ENCODE peak calls at places on chromosomes 3 and 15, in eight cellular contexts. H is neural crest cell, A is colonic mucosa, J is foreskin fibroblast, L is fibroblast of lung, P is HL-60, R is K562, T is WERI-Rb-1. K is an unnamed sample.

GRCh38 chr3:49498239-49498638 is 28.2 kb downstream of the DAG1 start:
- DNase-seq in H (no peak), A (no peak), J (no peak), L (no peak), P (no peak), R (no peak), T (no peak), K (no peak)

GRCh38 chr3:49803464-49804140 is 541 bp downstream of the INKA1 start:
- DNase-seq in H (peak), A (no peak), J (no peak), L (peak), P (peak), R (peak), T (peak), K (no peak)

GRCh38 chr15:77959094-77959879 is 118.2 kb downstream of the TBC1D2B start:
- DNase-seq in H (peak), A (peak), J (peak), L (peak), P (peak), R (peak), T (peak), K (peak)

GRCh38 chr3:148729656-148730055 is 32.0 kb downstream of the AGTR1 start:
- DNase-seq in H (no peak), A (no peak), J (no peak), L (no peak), P (no peak), R (no peak), T (no peak), K (no peak)

GRCh38 chr3:99355465-99355864 is 282.9 kb upstream of the COL8A1 start:
- DNase-seq in H (no peak), A (no peak), J (no peak), L (no peak), P (peak), R (no peak), T (no peak), K (no peak)

GRCh38 chr15:35717721-35718120 is 171.8 kb upstream of the DPH6 start:
- DNase-seq in H (no peak), A (no peak), J (no peak), L (no peak), P (no peak), R (no peak), T (no peak), K (no peak)

GRCh38 chr3:87901141-87901540 is 157.7 kb downstream of the CGGBP1 start:
- DNase-seq in H (no peak), A (no peak), J (no peak), L (no peak), P (no peak), R (no peak), T (no peak), K (no peak)

GRCh38 chr3:66404903-66405700 is 95.7 kb downstream of the LRIG1 start:
- DNase-seq in H (no peak), A (no peak), J (no peak), L (no peak), P (no peak), R (no peak), T (no peak), K (no peak)

GRCh38 chr3:67076607-67077006 is 78.5 kb downstream of the KBTBD8 start:
- DNase-seq in H (no peak), A (no peak), J (no peak), L (no peak), P (no peak), R (no peak), T (no peak), K (no peak)

GRCh38 chr3:159263750-159264561 is 462.1 kb downstream of the MFSD1 start:
- DNase-seq in H (peak), A (no peak), J (no peak), L (peak), P (peak), R (peak), T (peak), K (peak)

GRCh38 chr15:74519311-74519710 is 21.7 kb upstream of the ARID3B start:
- DNase-seq in H (no peak), A (no peak), J (no peak), L (peak), P (no peak), R (no peak), T (no peak), K (no peak)

GRCh38 chr15:65067645-65068416 is at the start of gene RASL12:
- DNase-seq in H (no peak), A (no peak), J (no peak), L (peak), P (no peak), R (peak), T (no peak), K (no peak)

GRCh38 chr3:29236441-29236840 is 44.4 kb upstream of the RBMS3 start:
- DNase-seq in H (no peak), A (no peak), J (no peak), L (no peak), P (no peak), R (no peak), T (no peak), K (no peak)

GRCh38 chr3:58005662-58006061 is 2.6 kb upstream of the FLNB start:
- DNase-seq in H (no peak), A (no peak), J (peak), L (peak), P (no peak), R (no peak), T (no peak), K (peak)

GRCh38 chr3:149599236-149599635 is 58.6 kb downstream of the WWTR1 start:
- DNase-seq in H (no peak), A (no peak), J (no peak), L (peak), P (no peak), R (no peak), T (no peak), K (no peak)

GRCh38 chr3:52182691-52183090 is 15.3 kb upstream of the ALAS1 start:
- DNase-seq in H (no peak), A (no peak), J (no peak), L (no peak), P (no peak), R (no peak), T (no peak), K (no peak)

GRCh38 chr15:40915106-40915661 is 14.0 kb upstream of the DLL4 start:
- DNase-seq in H (no peak), A (no peak), J (no peak), L (no peak), P (no peak), R (no peak), T (no peak), K (no peak)

GRCh38 chr3:125683067-125683844 is 88.0 kb upstream of the OSBPL11 start:
- DNase-seq in H (no peak), A (no peak), J (no peak), L (no peak), P (no peak), R (no peak), T (peak), K (no peak)

GRCh38 chr3:113241292-113242033 is 30.1 kb downstream of the BOC start:
- DNase-seq in H (peak), A (no peak), J (no peak), L (no peak), P (no peak), R (no peak), T (peak), K (no peak)

GRCh38 chr15:51085764-51086163 is 8.9 kb downstream of the TNFAIP8L3 start:
- DNase-seq in H (no peak), A (no peak), J (no peak), L (peak), P (no peak), R (no peak), T (no peak), K (no peak)

GRCh38 chr15:89993344-89993743 is 7.8 kb upstream of the ZNF710 start:
- DNase-seq in H (no peak), A (no peak), J (no peak), L (no peak), P (peak), R (no peak), T (no peak), K (no peak)

DNA sequence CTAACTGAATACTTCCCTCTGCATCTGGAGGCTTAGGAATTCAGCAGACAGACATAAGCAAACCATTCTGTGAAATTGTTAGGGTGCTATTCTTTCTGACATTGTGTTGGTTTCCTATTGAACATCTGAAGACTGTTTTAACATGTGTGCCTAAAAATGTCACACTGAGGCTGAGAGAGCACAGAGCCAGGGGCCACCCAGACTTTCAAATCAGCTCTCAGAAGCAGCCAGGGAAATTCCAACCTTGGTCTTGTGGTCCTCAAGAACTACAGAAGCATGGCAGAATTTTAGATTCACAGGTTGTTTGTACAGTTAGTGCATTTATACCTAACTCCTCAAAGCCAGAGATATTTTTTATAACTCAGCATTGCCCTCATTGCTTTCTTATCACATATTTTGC is 929.2 kb upstream of the CFAP20DC start:
- DNase-seq in H (no peak), A (no peak), J (no peak), L (no peak), P (no peak), R (no peak), T (no peak), K (no peak)
- TF ChIP-seq CTCF in H (no peak), A (no peak), J (no peak), L (no peak), P (no peak), R (no peak), T (no peak), K (no peak)

DNA sequence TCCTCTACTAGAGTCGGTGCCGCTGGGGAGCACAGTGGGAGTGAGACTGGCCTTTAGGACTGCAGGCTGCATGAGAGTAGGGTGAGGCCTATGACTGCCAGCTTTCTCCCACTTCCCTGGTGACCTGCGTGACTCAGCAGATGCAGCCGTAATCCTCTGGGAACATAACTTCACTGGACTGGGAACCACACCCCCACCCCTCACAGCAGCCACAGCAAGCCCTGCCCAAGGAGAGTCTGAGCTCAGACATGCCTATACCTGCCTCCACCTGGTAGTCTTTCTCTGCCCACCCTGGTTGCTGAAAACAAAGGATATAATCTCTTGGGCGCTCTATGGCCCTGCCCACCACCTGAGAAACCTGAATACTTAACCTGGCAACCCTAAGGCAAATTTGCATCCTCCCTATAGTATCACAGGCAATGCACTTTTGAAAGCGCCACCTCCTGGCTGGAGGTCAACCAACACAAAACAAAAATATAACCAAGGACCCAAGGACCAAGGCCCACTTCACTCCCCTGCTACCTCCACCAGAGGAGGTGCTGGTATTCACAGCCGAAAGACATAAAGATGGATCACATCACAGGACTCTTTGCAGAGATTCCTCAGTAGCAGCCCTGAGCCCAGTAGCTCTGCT is 308.9 kb downstream of the CTNNB1 start:
- DNase-seq in H (no peak), A (no peak), J (no peak), L (no peak), P (no peak), R (no peak), T (no peak), K (no peak)
- TF ChIP-seq CTCF in H (no peak), A (no peak), J (no peak), L (no peak), P (no peak), R (no peak), T (no peak), K (no peak)

GRCh38 chr3:123936400-123936799 is 24.6 kb downstream of the CCDC14 start:
- DNase-seq in H (no peak), A (no peak), J (no peak), L (no peak), P (no peak), R (no peak), T (no peak), K (no peak)

GRCh38 chr3:123935830-123936229 is 25.2 kb downstream of the CCDC14 start:
- DNase-seq in H (no peak), A (no peak), J (no peak), L (no peak), P (no peak), R (no peak), T (no peak), K (no peak)

GRCh38 chr3:123939706-123940105 is 21.3 kb downstream of the CCDC14 start:
- DNase-seq in H (no peak), A (no peak), J (no peak), L (no peak), P (no peak), R (no peak), T (no peak), K (no peak)

DNA sequence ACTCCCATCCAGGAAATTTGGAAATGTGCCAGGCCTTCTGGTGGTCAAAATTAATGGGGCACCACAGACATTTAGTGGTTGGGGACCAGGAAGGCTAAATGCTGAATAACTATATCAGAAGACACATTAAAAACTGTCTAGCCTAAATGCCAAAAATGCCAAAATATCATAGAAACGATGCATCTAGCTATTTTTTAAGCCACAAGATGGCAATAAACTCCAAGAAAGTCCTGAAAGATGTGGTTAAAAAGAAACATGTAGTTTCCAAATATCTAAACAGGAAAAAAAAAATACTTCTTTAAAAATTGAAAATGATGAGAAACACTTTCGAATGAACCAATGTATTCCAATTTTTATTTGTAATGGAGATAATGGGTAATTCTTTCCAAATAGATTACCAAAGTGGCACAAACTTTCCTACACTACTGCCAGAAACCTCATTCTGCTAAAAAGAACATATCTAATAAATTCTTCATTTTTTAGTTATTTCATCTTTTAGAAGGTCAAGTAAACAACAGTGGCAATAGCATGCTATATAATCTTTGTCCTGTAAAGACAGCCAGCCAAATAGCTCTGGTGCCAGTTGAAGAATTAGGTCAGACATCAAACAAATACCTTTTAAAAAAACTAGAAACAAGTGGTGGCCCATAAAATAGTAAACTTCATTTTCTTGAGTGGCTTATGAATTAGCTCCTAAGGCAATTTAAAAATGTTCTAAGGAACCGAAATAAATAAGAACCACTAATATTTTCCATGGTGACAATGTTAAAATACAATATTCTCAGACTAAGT is 19.7 kb downstream of the CCDC14 start:
- DNase-seq in H (no peak), A (no peak), J (no peak), L (peak), P (no peak), R (no peak), T (no peak), K (no peak)
- TF ChIP-seq CTCF in H (no peak), A (no peak), J (peak), L (peak), P (no peak), R (no peak), T (no peak), K (no peak)

DNA sequence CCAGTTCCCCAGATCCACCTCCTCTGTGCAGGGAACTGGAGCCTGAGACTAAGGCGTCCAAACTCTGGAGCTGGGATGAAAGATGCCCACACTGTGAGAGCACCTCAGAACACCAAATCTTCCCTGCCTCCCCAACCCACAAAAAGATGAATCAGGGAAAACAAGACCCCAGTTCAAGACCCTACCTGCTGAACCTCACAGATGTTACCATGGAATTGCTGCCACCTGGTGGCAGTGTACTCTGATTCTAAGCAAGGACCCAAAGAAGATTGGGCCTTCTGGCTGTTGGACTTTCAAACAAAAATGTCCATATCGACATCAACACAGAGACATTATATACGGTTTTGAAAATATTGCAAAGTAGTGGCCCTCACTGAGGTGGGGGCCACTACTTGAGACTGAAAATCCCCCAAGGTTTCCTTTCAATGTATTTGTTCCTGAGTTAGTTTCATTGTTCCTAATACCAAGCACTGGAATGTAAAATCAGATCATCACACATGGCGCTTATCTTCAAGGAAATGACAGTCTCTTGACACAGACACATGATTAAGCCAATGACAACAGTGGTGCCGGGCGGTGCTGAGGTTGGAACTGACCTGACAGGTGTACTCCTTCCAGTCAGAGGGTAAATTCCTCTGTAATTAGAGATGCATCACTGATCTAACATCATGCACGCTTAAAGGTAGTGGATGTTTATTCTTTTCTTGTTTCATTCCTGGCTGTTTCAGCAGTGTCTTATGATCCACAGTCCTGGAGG is 67.6 kb downstream of the SLC6A11 start:
- DNase-seq in H (peak), A (no peak), J (no peak), L (no peak), P (no peak), R (peak), T (peak), K (peak)
- TF ChIP-seq CTCF in H (peak), A (peak), J (peak), L (peak), P (peak), R (peak), T (peak), K (peak)

K was measured in Calu3.